ENCODE peak calls at places on chromosomes 4 and X, in seven cellular contexts. C, R, M, J, D, S and I are unnamed samples.

GRCh38 chrX:118164138-118164537 is 47.5 kb upstream of the KLHL13 start:
- DNase-seq in C (no peak), R (no peak), M (no peak), J (no peak), D (no peak), S (no peak), I (no peak)

GRCh38 chr4:66840178-66840577 is 705.1 kb downstream of the CENPC start:
- DNase-seq in C (no peak), R (no peak), M (no peak), J (no peak), D (no peak), S (no peak), I (no peak)

GRCh38 chr4:138070816-138071215 is 171.3 kb downstream of the SLC7A11 start:
- DNase-seq in C (no peak), R (no peak), M (no peak), J (no peak), D (no peak), S (no peak), I (no peak)

GRCh38 chr4:36758312-36758690 is 476.9 kb downstream of the DTHD1 start:
- DNase-seq in C (no peak), R (no peak), M (no peak), J (no peak), D (no peak), S (no peak), I (no peak)

GRCh38 chrX:103398321-103398937 is 22.1 kb downstream of the BEX3 start:
- DNase-seq in C (no peak), R (no peak), M (no peak), J (no peak), D (no peak), S (peak), I (peak)

GRCh38 chr4:142818009-142818408 is 28.1 kb downstream of the INPP4B start:
- DNase-seq in C (no peak), R (no peak), M (no peak), J (no peak), D (no peak), S (no peak), I (no peak)

GRCh38 chrX:48981178-48981577 is 9.5 kb upstream of the KCND1 start:
- DNase-seq in C (peak), R (no peak), M (no peak), J (no peak), D (no peak), S (no peak), I (no peak)

GRCh38 chr4:143202824-143203223 is 18.1 kb downstream of the USP38 start:
- DNase-seq in C (no peak), R (no peak), M (no peak), J (no peak), D (no peak), S (no peak), I (peak)

GRCh38 chrX:24055043-24055356 is 244 bp downstream of the EIF2S3 start:
- DNase-seq in C (no peak), R (no peak), M (no peak), J (no peak), D (no peak), S (no peak), I (no peak)
- H3K4me3 ChIP-seq in C (peak), R (no peak), M (no peak), J (no peak), D (no peak), S (peak), I (peak)

GRCh38 chr4:100165809-100166208 is 24.5 kb downstream of the DDIT4L start:
- DNase-seq in C (no peak), R (no peak), M (peak), J (no peak), D (no peak), S (no peak), I (no peak)
- H3K4me3 ChIP-seq in C (no peak), R (no peak), M (peak), J (no peak), D (no peak), S (no peak), I (no peak)

DNA sequence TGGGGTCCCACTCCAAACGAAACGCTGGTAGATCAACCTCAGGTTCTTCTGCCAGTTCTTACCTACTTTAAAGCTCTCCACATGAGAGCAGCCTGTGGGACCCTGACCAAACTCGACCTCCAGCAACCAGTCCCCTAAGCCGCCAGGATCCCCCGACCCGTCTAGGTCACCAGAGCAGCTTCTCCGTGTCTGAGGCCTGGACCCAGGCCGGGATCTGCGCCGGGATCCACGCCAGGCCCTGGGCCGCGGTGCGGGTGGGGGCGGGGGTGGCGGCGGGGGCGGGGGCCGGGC is 1.4 kb downstream of the USP51 start:
- DNase-seq in C (no peak), R (no peak), M (no peak), J (no peak), D (no peak), S (no peak), I (peak)
- H3K4me3 ChIP-seq in C (no peak), R (peak), M (peak), J (peak), D (peak), S (peak), I (peak)

GRCh38 chr4:76896048-76896447 is 1.9 kb downstream of the SOWAHB start:
- DNase-seq in C (no peak), R (no peak), M (no peak), J (no peak), D (no peak), S (no peak), I (no peak)

GRCh38 chr4:76897522-76898384 is at the start of gene SOWAHB:
- DNase-seq in C (peak), R (peak), M (no peak), J (no peak), D (peak), S (peak), I (peak)

GRCh38 chr4:76898949-76899640 is 1.2 kb upstream of the SOWAHB start:
- DNase-seq in C (no peak), R (no peak), M (no peak), J (no peak), D (no peak), S (no peak), I (no peak)

GRCh38 chr4:76896731-76897521 is 1.0 kb downstream of the SOWAHB start:
- DNase-seq in C (peak), R (peak), M (no peak), J (no peak), D (peak), S (peak), I (peak)

DNA sequence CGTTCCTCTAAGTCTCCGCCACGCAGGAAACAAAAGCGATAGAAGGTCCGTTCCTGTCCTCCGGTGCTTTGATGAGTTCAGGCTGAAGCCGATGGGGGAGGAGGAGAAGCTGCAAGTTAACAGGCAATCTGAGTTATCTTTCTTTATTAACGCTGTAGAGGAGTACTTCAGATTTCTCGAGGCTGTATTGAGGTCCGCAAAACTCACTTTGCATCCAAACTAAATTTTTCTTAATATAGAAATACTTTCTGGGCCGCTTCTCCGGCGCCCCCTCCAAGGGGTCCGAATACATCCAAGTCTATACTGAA is 395 bp upstream of the SOWAHB start:
- DNase-seq in C (no peak), R (no peak), M (no peak), J (no peak), D (no peak), S (no peak), I (no peak)
- H3K4me3 ChIP-seq in C (no peak), R (peak), M (no peak), J (peak), D (peak), S (peak), I (no peak)

GRCh38 chrX:68694429-68695205 is 47.2 kb downstream of the STARD8 start:
- DNase-seq in C (no peak), R (no peak), M (no peak), J (no peak), D (no peak), S (peak), I (no peak)
- H3K4me3 ChIP-seq in C (no peak), R (peak), M (no peak), J (peak), D (peak), S (no peak), I (peak)